ENCODE peak calls at places on chromosome 17, in six cellular contexts. G is HFFc6, L is A549, B is fibroblast of villous mesenchyme, X is RWPE1, W is B cell. D is an unnamed sample.

GRCh38 chr17:46974086-46974485 is 5.0 kb downstream of the RPRML start:
- DNase-seq in W (no peak), L (no peak), G (no peak), B (no peak), X (no peak), D (no peak)

GRCh38 chr17:57834146-57834741 is 15.6 kb downstream of the MRPS23 start:
- DNase-seq in X (peak), W (no peak), L (no peak), B (no peak), G (peak), D (no peak)

GRCh38 chr17:43351686-43352085 is 47.1 kb upstream of the ARL4D start:
- DNase-seq in X (peak), B (no peak), W (no peak), L (no peak), G (no peak), D (no peak)

GRCh38 chr17:77435272-77436057 is 294.7 kb downstream of the SEC14L1 start:
- DNase-seq in L (no peak), B (no peak), W (no peak), G (no peak), X (no peak), D (no peak)

GRCh38 chr17:43532581-43532980 is 13.6 kb downstream of the ETV4 start:
- DNase-seq in L (no peak), B (no peak), W (no peak), X (no peak), G (no peak), D (no peak)

GRCh38 chr17:68820476-68820824 is 134.7 kb downstream of the ABCA8 start:
- DNase-seq in X (no peak), W (no peak), L (no peak), G (no peak), B (peak), D (no peak)

GRCh38 chr17:752620-753219 is 656 bp upstream of the GEMIN4 start:
- DNase-seq in X (no peak), B (peak), L (peak), W (no peak), G (no peak), D (peak)

GRCh38 chr17:77385750-77386501 is 245.2 kb downstream of the SEC14L1 start:
- DNase-seq in W (no peak), G (no peak), B (peak), X (no peak), L (no peak), D (no peak)

GRCh38 chr17:77208217-77208808 is 67.5 kb downstream of the SEC14L1 start:
- DNase-seq in W (no peak), G (peak), X (no peak), L (peak), B (peak), D (no peak)

DNA sequence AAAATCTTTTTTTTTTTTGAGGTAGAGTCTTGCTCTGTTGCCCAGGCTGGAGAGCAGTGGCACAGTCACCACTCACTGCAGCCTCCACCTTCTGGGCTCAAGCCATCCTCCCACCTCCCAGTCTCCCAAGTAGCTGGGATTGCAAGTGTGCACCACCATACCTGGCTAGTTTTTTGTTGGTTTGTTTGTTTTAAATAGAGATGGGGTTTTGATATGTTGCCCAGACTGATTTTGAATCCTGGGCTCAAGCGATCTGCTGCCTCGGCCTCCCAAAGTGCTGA is 2.0 kb downstream of the LRRC37B start:
- DNase-seq in L (no peak), W (no peak), B (no peak), X (no peak), G (no peak), D (no peak)
- TF ChIP-seq CTCF in L (no peak), W (no peak), B (no peak), X (no peak), G (no peak), D (no peak)

DNA sequence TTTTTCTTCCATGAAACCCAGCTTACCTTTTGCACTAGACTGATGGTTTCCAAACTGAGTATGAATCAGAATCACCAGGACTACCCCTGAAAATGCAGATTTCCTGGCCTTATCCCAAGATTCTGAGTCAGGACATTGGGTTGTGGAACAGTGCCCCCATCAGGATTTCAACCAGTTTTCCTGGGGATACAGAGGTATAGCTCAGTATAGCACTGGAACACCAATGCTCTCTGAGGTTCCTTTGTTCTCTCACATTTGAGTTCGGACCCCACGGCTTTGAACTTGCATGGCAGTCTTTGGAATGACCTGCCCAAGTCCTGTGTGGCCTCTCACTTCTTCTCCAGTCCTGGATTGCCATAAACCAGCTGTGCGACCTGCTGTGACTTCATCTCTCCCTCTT is 12.8 kb upstream of the CCL8 start:
- DNase-seq in L (peak), X (peak), W (no peak), B (peak), G (peak), D (no peak)
- TF ChIP-seq CTCF in L (peak), X (no peak), W (no peak), B (peak), G (peak), D (no peak)

GRCh38 chr17:17783121-17783824 is 53.5 kb downstream of the SREBF1 start:
- DNase-seq in L (no peak), G (no peak), B (peak), W (peak), X (peak), D (peak)
- TF ChIP-seq CTCF in L (no peak), G (peak), B (peak), W (peak), X (no peak), D (peak)

DNA sequence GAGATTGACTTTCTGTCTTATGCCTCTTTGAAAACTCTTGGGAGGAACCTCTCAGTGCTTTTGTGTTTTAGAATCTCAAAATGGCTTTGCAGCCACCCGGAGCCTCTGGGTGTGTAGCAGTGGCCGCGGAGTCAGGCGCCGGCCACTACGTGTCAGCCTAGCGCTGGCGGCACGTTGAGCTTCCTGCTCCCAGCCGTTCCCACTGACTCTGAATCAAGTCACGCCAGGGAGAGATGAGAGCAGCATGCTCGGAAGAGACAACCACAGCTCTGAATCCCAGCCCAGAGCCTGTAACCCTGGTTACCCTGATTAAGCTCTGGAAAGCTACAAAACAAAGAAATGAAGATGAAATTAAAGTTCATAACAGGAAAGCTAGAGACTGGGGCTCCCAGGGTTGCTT is 97.4 kb upstream of the CACNG5 start:
- DNase-seq in L (no peak), G (no peak), B (no peak), X (no peak), W (no peak), D (no peak)
- TF ChIP-seq CTCF in L (no peak), G (no peak), B (no peak), X (no peak), W (no peak), D (no peak)

DNA sequence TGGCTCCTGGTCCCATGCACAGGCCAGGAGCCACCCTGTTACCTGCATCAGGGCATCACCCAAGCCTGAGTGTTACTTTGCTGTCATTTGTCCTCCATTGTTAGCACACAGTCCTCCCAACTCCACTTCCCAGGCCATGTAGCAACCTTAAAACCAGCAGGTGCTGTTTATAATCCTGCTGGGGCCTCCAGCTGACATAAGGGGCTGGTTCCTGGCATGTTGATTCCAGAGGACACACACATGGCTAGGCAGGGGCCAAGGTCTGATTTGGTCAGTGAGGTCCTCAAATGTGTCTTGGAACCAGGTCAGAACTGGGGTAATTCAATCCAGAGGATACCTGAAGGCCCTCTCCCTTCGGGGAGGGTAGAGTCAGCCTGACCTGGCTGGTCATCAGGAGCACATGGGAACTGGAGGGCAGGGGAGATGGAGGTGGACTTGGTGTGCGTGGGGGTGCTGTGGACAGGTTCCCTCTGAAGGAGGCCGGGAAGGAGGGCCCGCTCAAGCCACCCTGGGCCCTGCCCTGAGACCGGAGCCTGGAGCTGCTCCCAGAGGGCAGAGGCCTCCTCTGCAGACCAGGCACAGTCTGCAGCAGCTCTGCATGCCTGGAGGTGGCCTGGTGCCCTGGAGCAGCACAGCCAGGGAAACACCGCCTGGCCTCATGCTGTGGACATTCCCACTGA is 6.6 kb downstream of the ADORA2B start:
- DNase-seq in B (no peak), G (no peak), X (no peak), W (no peak), L (no peak), D (no peak)
- TF ChIP-seq CTCF in B (no peak), G (no peak), X (no peak), W (no peak), L (no peak), D (no peak)

GRCh38 chr17:40187238-40187637 is 10.0 kb downstream of the RAPGEFL1 start:
- DNase-seq in B (no peak), L (no peak), X (no peak), W (no peak), G (no peak), D (no peak)
- TF ChIP-seq CTCF in B (no peak), L (no peak), X (no peak), W (no peak), G (no peak), D (no peak)

GRCh38 chr17:3905017-3905486 is 11.2 kb downstream of the P2RX1 start:
- DNase-seq in G (no peak), B (no peak), W (peak), X (no peak), L (no peak), D (no peak)

GRCh38 chr17:3906881-3907280 is 9.4 kb downstream of the P2RX1 start:
- DNase-seq in W (no peak), X (no peak), G (no peak), B (no peak), L (no peak), D (no peak)

GRCh38 chr17:3910420-3911270 is 5.6 kb downstream of the P2RX1 start:
- DNase-seq in G (no peak), W (no peak), L (no peak), B (no peak), X (no peak), D (no peak)

GRCh38 chr17:3909257-3909656 is 7.0 kb downstream of the P2RX1 start:
- DNase-seq in B (no peak), L (no peak), X (no peak), W (no peak), G (no peak), D (no peak)

GRCh38 chr17:3907483-3908216 is 8.6 kb downstream of the P2RX1 start:
- DNase-seq in G (no peak), L (peak), W (no peak), B (no peak), X (no peak), D (no peak)
- TF ChIP-seq CTCF in G (peak), L (peak), W (no peak), B (peak), X (no peak), D (peak)